ENCODE peak calls at places on chromosomes 4 and X, in four cellular contexts. I is activated naive CD4-positive, alpha-beta T cell treated with Interleukin-2 at 50 U/mL for 16 hours; C is sciatic nerve; U is fibroblast of pulmonary artery. N is an unnamed sample.

GRCh38 chr4:25361253-25361652 is 15.8 kb upstream of the ANAPC4 start:
- DNase-seq in C (no peak), I (no peak), U (no peak), N (no peak)

GRCh38 chr4:75742451-75742850 is 18.1 kb downstream of the USO1 start:
- DNase-seq in I (no peak), C (no peak), U (no peak), N (no peak)

GRCh38 chr4:3834186-3834920 is 68.2 kb downstream of the ADRA2C start:
- DNase-seq in I (no peak), U (no peak), C (no peak), N (no peak)

GRCh38 chr4:12586607-12587006 is 897.5 kb downstream of the RAB28 start:
- DNase-seq in I (no peak), U (no peak), C (no peak), N (no peak)

GRCh38 chr4:147461161-147461560 is 19.7 kb upstream of the EDNRA start:
- DNase-seq in C (no peak), I (no peak), U (no peak), N (no peak)

GRCh38 chrX:120773801-120774200 is 101.9 kb downstream of the CT47B1 start:
- DNase-seq in C (no peak), U (no peak), I (no peak), N (no peak)

GRCh38 chr4:85828295-85828910 is 353.5 kb downstream of the ARHGAP24 start:
- DNase-seq in U (peak), I (no peak), C (no peak), N (no peak)

GRCh38 chrX:134933248-134933647 is 57.5 kb upstream of the SMIM10 start:
- DNase-seq in I (no peak), U (no peak), C (no peak), N (no peak)

GRCh38 chr4:88102029-88102428 is 56.4 kb downstream of the ABCG2 start:
- DNase-seq in C (no peak), I (no peak), U (no peak), N (no peak)

GRCh38 chr4:180809439-180809838 is 1433.8 kb upstream of the TENM3 start:
- DNase-seq in C (no peak), U (peak), I (no peak), N (no peak)

GRCh38 chr4:177281544-177281943 is 28.1 kb upstream of the NEIL3 start:
- DNase-seq in U (peak), C (no peak), I (no peak), N (no peak)

GRCh38 chrX:152946681-152947080 is 47.2 kb downstream of the PNMA5 start:
- DNase-seq in C (no peak), U (no peak), I (no peak), N (peak)

GRCh38 chr4:17704020-17704657 is 77.3 kb downstream of the FAM184B start:
- DNase-seq in C (no peak), I (no peak), U (no peak), N (no peak)

N was measured in spleen.